ENCODE peak calls at places on chromosomes 5 and 9, in seven cellular contexts. Z is progenitor cell of endocrine pancreas; W is NCI-H2081; E is stimulated activated CD4-positive, alpha-beta T cell treated with anti-CD3 and anti-CD28 coated beads, Interleukin-2, amount 100 ng/mL, for 24 hours; C is A549; K is sigmoid colon; S is SK-N-DZ. Y is an unnamed sample.

GRCh38 chr9:112535364-112535763 is 48.7 kb downstream of the KIAA1958 start:
- DNase-seq in E (no peak), W (no peak), Z (no peak), C (no peak), S (no peak), K (no peak), Y (no peak)

GRCh38 chr5:8576178-8576577 is 707.2 kb downstream of the MTRR start:
- DNase-seq in Z (no peak), S (no peak), K (no peak), C (no peak), E (no peak), W (no peak), Y (no peak)

GRCh38 chr9:129506892-129507291 is 114.0 kb downstream of the C9orf50 start:
- DNase-seq in Z (no peak), W (no peak), C (no peak), K (no peak), S (peak), E (no peak), Y (no peak)

GRCh38 chr5:98570661-98571181 is 202.7 kb upstream of the RGMB start:
- DNase-seq in E (no peak), K (no peak), S (no peak), C (no peak), Z (no peak), W (no peak), Y (peak)

GRCh38 chr9:113454914-113455761 is 8.4 kb upstream of the RGS3 start:
- DNase-seq in Z (no peak), S (peak), C (no peak), E (no peak), W (no peak), K (peak), Y (peak)

GRCh38 chr5:107067391-107067790 is 603.3 kb downstream of the EFNA5 start:
- DNase-seq in K (no peak), E (no peak), S (no peak), Z (no peak), W (no peak), C (no peak), Y (no peak)

GRCh38 chr9:128285033-128285784 is 9.1 kb downstream of the SWI5 start:
- DNase-seq in C (no peak), S (no peak), E (no peak), W (no peak), Z (no peak), K (no peak), Y (no peak)

GRCh38 chr5:127040779-127041520 is 10.6 kb upstream of the MARCHF3 start:
- DNase-seq in S (no peak), E (no peak), C (no peak), K (no peak), W (peak), Z (no peak), Y (no peak)